ENCODE peak calls at places on chromosomes 5 and 9, in eight cellular contexts. U is PC-3, W is spleen, M is GM23248, R is Peyer's patch, B is aorta, T is heart left ventricle, H is stomach. O is an unnamed sample. For H3K4me1, the result is how much of the 10 kb centered on the place peaks cover.

GRCh38 chr9:70389642-70390266 is 24.7 kb downstream of the KLF9 start:
- DNase-seq in U (peak), B (no peak), T (peak), H (no peak), M (peak), R (no peak), W (no peak), O (no peak)

GRCh38 chr9:116733010-116733641 is 46.0 kb downstream of the TRIM32 start:
- DNase-seq in U (no peak), M (no peak), R (no peak), T (no peak), W (no peak), H (no peak), B (no peak), O (no peak)

GRCh38 chr9:1049641-1050040 is 516 bp upstream of the DMRT2 start:
- DNase-seq in R (no peak), U (no peak), H (no peak), T (no peak), M (no peak), B (no peak), W (no peak), O (no peak)

GRCh38 chr9:5579881-5580280 is 49.0 kb upstream of the RIC1 start:
- DNase-seq in U (no peak), H (no peak), M (peak), R (no peak), W (no peak), B (no peak), T (no peak), O (no peak)

GRCh38 chr5:98588225-98588624 is 185.2 kb upstream of the RGMB start:
- DNase-seq in M (no peak), U (no peak), B (no peak), W (no peak), T (no peak), R (no peak), H (no peak), O (no peak)

GRCh38 chr5:83608122-83608521 is 112.5 kb downstream of the HAPLN1 start:
- DNase-seq in B (no peak), W (no peak), T (no peak), M (peak), U (peak), H (peak), R (no peak), O (no peak)

GRCh38 chr5:10265245-10266109 is 15.4 kb downstream of the CCT5 start:
- DNase-seq in H (no peak), W (no peak), T (no peak), B (no peak), R (no peak), U (no peak), M (no peak), O (no peak)

GRCh38 chr9:134939836-134940235 is 22.1 kb upstream of the FCN1 start:
- DNase-seq in T (no peak), B (peak), W (peak), U (no peak), M (no peak), H (no peak), R (no peak), O (no peak)

GRCh38 chr9:88355166-88355565 is 33.1 kb upstream of the SPIN1 start:
- DNase-seq in B (no peak), H (no peak), T (no peak), R (no peak), U (peak), W (no peak), M (peak), O (no peak)

GRCh38 chr5:92525131-92525530 is 1055.9 kb downstream of the NR2F1-AS1 start:
- DNase-seq in T (no peak), U (no peak), H (no peak), W (no peak), R (no peak), B (no peak), M (no peak), O (no peak)

GRCh38 chr9:37421914-37422288 is 595 bp upstream of the GRHPR start:
- DNase-seq in H (peak), U (no peak), T (no peak), W (no peak), R (no peak), B (peak), M (peak), O (peak)

GRCh38 chr5:34789021-34789531 is 49.9 kb upstream of the TTC23L start:
- DNase-seq in W (no peak), B (no peak), H (no peak), M (peak), U (no peak), R (no peak), T (peak), O (no peak)

GRCh38 chr5:16573401-16573800 is 43.4 kb downstream of the RETREG1 start:
- DNase-seq in H (no peak), R (peak), T (no peak), U (no peak), M (no peak), W (no peak), B (no peak), O (no peak)

GRCh38 chr5:9545959-9546851 is at the start of gene SEMA5A:
- DNase-seq in R (peak), H (peak), T (peak), U (peak), B (peak), W (peak), M (peak), O (peak)

GRCh38 chr5:73380052-73380451 is 68.5 kb downstream of the FOXD1 start:
- DNase-seq in R (no peak), H (no peak), U (no peak), T (no peak), W (no peak), B (no peak), M (no peak), O (no peak)

GRCh38 chr5:172820046-172820767 is 13.8 kb upstream of the ERGIC1 start:
- DNase-seq in R (peak), W (no peak), H (peak), M (peak), T (peak), U (peak), B (peak), O (peak)

DNA sequence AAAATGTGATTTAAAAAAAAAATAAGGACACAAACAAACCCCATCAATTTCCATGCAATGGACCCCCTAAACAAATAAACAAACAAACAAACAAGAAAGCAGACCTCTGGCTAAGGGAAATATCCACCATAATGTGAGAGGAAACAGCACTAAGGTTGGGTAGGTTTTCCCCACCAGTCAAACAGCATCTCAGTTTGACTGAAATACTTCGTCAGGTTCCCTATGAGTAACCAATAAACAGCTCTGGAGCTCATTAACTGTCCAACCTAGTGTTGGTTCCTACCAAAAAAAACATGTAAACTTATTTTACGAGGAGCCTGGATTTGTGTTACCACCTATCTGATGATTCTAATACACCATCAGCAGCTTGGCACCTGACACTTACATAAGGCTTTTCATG is 198.5 kb upstream of the TARS1 start:
- DNase-seq in U (no peak), M (no peak), R (no peak), H (no peak), T (no peak), W (no peak), B (no peak), O (no peak)
- H3K4me1 ChIP-seq in U (under half), M (under half), R (under half), H (under half), T (under half), W (under half), B (under half), O (under half)

DNA sequence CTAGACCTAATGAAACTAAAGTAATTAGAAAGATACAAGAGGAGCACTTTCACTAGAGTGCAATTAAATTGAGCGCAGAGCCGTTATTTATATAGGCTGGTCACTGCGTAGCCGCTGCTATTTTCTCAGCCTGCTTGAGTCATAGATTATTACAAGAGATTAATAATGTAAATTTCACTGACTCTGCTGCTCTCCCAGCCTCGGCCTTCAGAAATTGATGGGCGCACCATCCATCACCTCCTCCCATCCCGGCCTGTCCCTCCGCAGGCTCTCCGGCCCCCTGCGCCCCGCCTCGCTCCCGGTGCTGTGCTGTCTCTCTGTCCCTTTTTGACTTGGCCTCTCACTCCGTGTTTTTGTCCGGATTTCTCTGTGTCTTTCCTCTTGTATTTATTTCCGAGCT is 268.0 kb upstream of the MVB12B start:
- DNase-seq in W (no peak), H (no peak), U (no peak), T (no peak), M (no peak), R (peak), B (peak), O (peak)
- H3K4me3 ChIP-seq in W (no peak), H (no peak), U (no peak), T (no peak), M (no peak), R (no peak), B (no peak), O (no peak)

DNA sequence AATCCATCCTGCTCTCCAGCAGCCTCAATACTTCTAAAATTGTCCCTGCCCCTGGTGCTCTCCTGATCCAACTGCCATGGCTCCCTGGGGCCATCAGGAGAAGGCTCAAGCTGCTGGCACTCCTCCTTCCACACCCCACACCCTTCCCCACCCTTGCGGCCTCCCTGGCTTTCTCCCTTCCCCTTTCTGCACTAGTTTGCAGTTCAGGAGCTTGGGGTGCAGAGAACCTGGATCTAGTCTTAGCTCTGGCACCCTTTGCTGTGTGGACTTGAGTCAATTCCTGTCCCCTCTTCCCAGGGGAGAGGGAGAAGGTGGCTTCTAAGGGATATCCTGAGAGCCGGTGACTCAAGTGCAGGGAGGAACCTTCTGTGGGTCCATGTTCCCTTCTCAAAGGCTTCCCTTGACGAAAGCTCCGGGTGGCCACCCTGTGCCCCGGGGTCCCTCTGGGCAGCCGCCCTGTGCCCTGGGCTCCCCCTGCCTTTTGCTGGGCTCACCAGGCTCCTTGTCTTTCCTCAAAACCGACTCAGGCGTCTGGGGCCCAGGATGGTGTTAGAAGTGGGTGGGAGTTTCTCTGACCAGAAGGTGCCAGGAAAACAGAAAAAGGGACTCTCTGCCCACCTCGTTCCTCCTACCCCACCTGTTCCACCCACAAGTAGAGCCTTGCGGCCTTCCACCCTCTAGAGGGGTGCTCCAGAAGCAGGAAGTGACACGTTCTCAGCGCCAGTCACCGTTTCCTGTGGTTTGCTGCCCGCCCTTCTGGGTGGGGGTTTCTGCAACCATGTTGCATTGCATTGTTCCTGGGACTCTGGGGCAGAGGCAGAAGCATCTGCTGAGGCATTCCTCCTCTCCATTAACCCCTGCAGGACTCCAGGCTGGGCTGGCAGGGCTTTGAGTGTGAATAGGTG is 15.0 kb downstream of the GLIPR2 start:
- DNase-seq in T (peak), R (peak), B (peak), U (peak), H (peak), M (peak), W (peak), O (peak)
- H3K27ac ChIP-seq in T (peak), R (peak), B (no peak), U (no peak), H (peak), M (peak), W (peak), O (no peak)

DNA sequence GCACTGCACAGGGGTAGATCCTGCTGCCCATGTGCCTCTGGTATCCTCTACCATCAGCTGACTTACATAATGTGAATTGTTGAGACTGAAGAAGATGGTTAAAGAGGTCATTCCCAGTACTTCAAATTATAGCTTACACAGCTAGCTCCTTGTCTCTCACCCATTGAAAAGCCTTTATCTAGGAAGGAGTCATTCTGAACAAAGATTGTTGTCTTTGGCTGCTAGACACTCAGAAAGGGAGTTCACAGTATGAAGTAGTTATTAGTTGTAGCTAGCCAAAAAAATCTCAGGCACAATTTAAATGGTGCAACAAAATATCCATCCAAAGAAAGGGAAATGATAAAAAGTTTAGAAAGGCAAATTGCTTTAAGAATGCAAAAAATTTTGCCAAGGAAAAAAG is 102.0 kb upstream of the NREP start:
- DNase-seq in T (no peak), R (no peak), U (no peak), M (peak), H (no peak), W (no peak), B (no peak), O (no peak)
- H3K4me1 ChIP-seq in T (under half), R (under half), U (under half), M (under half), H (under half), W (under half), B (under half), O (under half)

DNA sequence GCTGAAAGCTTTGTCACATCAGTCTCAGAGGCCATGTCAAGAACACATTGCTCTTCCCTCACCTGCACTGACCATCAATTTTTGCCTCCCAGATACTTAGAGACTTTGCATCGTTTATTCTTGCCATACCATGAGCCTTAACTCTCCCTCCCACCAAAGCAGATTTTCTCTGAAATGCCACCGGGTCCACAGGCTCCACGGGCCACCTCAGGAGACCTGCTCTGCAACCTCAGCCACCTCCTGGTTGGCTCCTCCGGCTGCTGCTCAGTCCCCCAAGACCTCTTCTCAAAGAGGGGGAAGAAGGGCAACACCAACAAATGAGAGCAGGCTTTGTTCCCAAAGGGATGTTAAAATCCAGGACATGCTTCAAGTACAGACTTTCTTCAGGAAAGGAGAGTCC is 400.5 kb downstream of the SPOCK1 start:
- DNase-seq in H (no peak), W (no peak), B (no peak), R (no peak), T (no peak), U (no peak), M (no peak), O (no peak)
- H3K4me3 ChIP-seq in H (no peak), W (no peak), B (no peak), R (no peak), T (no peak), U (no peak), M (no peak), O (no peak)

GRCh38 chr9:35937227-35937626 is 20.7 kb downstream of the OR2S2 start:
- DNase-seq in W (no peak), M (no peak), B (no peak), T (no peak), R (no peak), U (no peak), H (no peak), O (no peak)
- H3K27ac ChIP-seq in W (no peak), M (no peak), B (peak), T (no peak), R (no peak), U (no peak), H (no peak), O (no peak)

DNA sequence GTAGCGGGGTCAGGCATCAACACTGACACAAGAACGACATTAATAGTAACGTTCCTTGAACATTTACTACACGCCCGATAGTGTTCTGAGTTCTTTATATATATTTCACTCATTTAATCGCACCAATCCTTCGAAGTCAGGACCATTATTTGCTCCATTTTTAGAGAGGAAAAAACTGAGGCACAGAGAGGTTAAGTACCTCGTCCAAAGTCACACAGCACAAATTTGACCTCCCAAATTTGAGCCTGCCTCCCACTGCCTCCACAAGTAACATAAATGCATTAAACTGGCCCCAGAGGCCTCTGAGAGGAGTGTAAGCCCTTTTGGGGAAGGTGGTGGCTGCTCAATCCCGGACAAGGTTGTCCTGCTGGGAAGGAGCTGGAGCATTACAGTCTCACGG is 5.8 kb downstream of the RGS14 start:
- DNase-seq in W (no peak), U (no peak), B (no peak), H (no peak), M (no peak), T (no peak), R (no peak), O (no peak)
- H3K4me1 ChIP-seq in W (under half), U (under half), B (under half), H (under half), M (under half), T (under half), R (half or more), O (under half)

DNA sequence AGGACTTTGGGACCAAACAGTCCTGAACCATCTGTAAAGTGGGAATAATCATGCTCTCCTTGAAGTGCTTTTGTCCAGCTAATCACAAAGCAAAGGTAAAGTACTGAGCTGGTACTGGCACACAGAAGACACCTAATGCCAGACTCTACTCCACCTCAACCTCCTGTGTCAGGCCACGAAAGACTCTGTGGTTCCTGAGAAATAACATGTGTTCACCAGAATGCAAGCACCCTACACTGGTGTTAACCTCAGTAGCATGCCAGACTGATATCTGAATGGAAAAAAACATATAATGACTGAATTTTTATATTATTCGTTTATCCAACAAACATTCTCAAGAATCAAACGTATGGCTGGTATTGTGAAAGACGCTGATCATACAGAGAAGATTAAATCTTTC is 97.1 kb upstream of the IFNE start:
- DNase-seq in H (no peak), R (no peak), M (peak), B (no peak), W (no peak), U (no peak), T (no peak), O (no peak)
- H3K4me3 ChIP-seq in H (no peak), R (peak), M (peak), B (no peak), W (no peak), U (peak), T (no peak), O (no peak)